ENCODE peak calls at places on chromosomes 3 and 15, in five cellular contexts. T is Right ventricle myocardium superior; L is CD8-positive, alpha-beta memory T cell; I is testis; P is Calu3. H is an unnamed sample.

GRCh38 chr3:178966299-178967183 is 105.1 kb downstream of the ZMAT3 start:
- DNase-seq in L (no peak), P (no peak), T (no peak), I (peak), H (peak)

GRCh38 chr3:156455839-156456238 is 99.1 kb downstream of the SSR3 start:
- DNase-seq in T (no peak), P (peak), I (peak), L (no peak), H (no peak)

GRCh38 chr3:72820405-72820804 is 27.8 kb downstream of the SHQ1 start:
- DNase-seq in P (no peak), I (peak), L (no peak), T (no peak), H (no peak)

GRCh38 chr3:171383206-171384018 is 76.8 kb downstream of the TNIK start:
- DNase-seq in L (no peak), I (no peak), P (no peak), T (no peak), H (no peak)

GRCh38 chr3:186331043-186331442 is 31.0 kb downstream of the DGKG start:
- DNase-seq in P (no peak), L (no peak), I (no peak), T (no peak), H (no peak)

GRCh38 chr3:172634948-172635347 is 75.9 kb downstream of the NCEH1 start:
- DNase-seq in I (no peak), T (no peak), P (no peak), L (no peak), H (no peak)

GRCh38 chr3:181316481-181316880 is 326.9 kb upstream of the DNAJC19 start:
- DNase-seq in T (no peak), P (peak), I (no peak), L (no peak), H (peak)

GRCh38 chr3:63644212-63644777 is 8.2 kb upstream of the SNTN start:
- DNase-seq in P (no peak), I (no peak), T (no peak), L (no peak), H (no peak)

GRCh38 chr15:70853270-70853854 is 595 bp downstream of the LARP6 start:
- DNase-seq in P (no peak), T (peak), I (peak), L (no peak), H (peak)

GRCh38 chr3:148309390-148310035 is 388.2 kb upstream of the AGTR1 start:
- DNase-seq in T (no peak), L (no peak), P (peak), I (peak), H (peak)

GRCh38 chr3:147462856-147463255 is 53.7 kb downstream of the ZIC1 start:
- DNase-seq in I (no peak), T (no peak), P (no peak), L (no peak), H (no peak)

GRCh38 chr3:188431553-188431952 is 277.6 kb downstream of the LPP start:
- DNase-seq in I (no peak), L (no peak), T (no peak), P (peak), H (no peak)

GRCh38 chr15:69090197-69090948 is 70.1 kb upstream of the GLCE start:
- DNase-seq in I (no peak), T (no peak), L (no peak), P (no peak), H (no peak)

GRCh38 chr3:46867550-46867898 is 4.3 kb upstream of the MYL3 start:
- DNase-seq in L (no peak), P (no peak), T (peak), I (peak), H (no peak)

GRCh38 chr15:73352082-73352481 is 16.7 kb downstream of the HCN4 start:
- DNase-seq in L (no peak), T (peak), P (no peak), I (no peak), H (no peak)

GRCh38 chr3:64563776-64564175 is 124.0 kb downstream of the ADAMTS9 start:
- DNase-seq in P (no peak), L (no peak), T (no peak), I (no peak), H (no peak)

GRCh38 chr3:144341461-144341860 is 369.8 kb downstream of the DIPK2A start:
- DNase-seq in L (no peak), P (no peak), T (no peak), I (peak), H (no peak)

GRCh38 chr3:118863731-118864322 is 170.8 kb downstream of the IGSF11 start:
- DNase-seq in L (no peak), T (no peak), I (no peak), P (peak), H (no peak)

GRCh38 chr3:134462236-134463059 is 23.3 kb downstream of the ANAPC13 start:
- DNase-seq in P (no peak), I (no peak), L (no peak), T (no peak), H (no peak)

GRCh38 chr3:89098173-89098572 is 9.2 kb upstream of the EPHA3 start:
- DNase-seq in T (no peak), L (no peak), P (no peak), I (no peak), H (peak)

GRCh38 chr3:72657666-72658065 is 190.6 kb downstream of the SHQ1 start:
- DNase-seq in P (peak), I (no peak), T (no peak), L (no peak), H (peak)

GRCh38 chr3:39812537-39812936 is 3.1 kb downstream of the MYRIP start:
- DNase-seq in T (no peak), I (peak), P (peak), L (no peak), H (peak)

GRCh38 chr3:139764069-139764905 is 86.5 kb upstream of the NMNAT3 start:
- DNase-seq in I (no peak), T (no peak), L (no peak), P (no peak), H (peak)

GRCh38 chr3:45748068-45748467 is 48.3 kb downstream of the SLC6A20 start:
- DNase-seq in T (no peak), P (no peak), I (no peak), L (no peak), H (no peak)

GRCh38 chr3:71575433-71575832 is 8.1 kb downstream of the FOXP1 start:
- DNase-seq in L (no peak), T (no peak), I (no peak), P (no peak), H (no peak)

GRCh38 chr3:175778994-175779393 is 919.9 kb downstream of the NAALADL2 start:
- DNase-seq in I (no peak), L (no peak), P (no peak), T (no peak), H (no peak)

GRCh38 chr3:30693470-30694120 is 87.2 kb downstream of the TGFBR2 start:
- DNase-seq in I (peak), T (no peak), P (peak), L (peak), H (peak)

GRCh38 chr15:31041610-31042009 is 50.2 kb upstream of the MTMR10 start:
- DNase-seq in P (no peak), I (no peak), L (no peak), T (no peak), H (no peak)

GRCh38 chr15:100890850-100891249 is 11.2 kb downstream of the ALDH1A3 start:
- DNase-seq in L (no peak), I (no peak), T (no peak), P (no peak), H (no peak)

GRCh38 chr15:93854088-93854487 is 377.3 kb upstream of the MCTP2 start:
- DNase-seq in P (no peak), L (no peak), I (no peak), T (no peak), H (no peak)

GRCh38 chr3:50237133-50237651 is 1.2 kb downstream of the GNAI2 start:
- DNase-seq in I (no peak), L (no peak), T (peak), P (no peak), H (no peak)

GRCh38 chr15:95664435-95664834 is 666.1 kb upstream of the NR2F2 start:
- DNase-seq in T (no peak), L (no peak), P (no peak), I (no peak), H (no peak)

GRCh38 chr15:42919794-42920280 is 741 bp downstream of the TTBK2 start:
- DNase-seq in P (no peak), L (no peak), T (peak), I (peak), H (peak)

H was measured in SW480.